ENCODE peak calls at places on chromosomes 1 and 21, in seven cellular contexts. N, G, I, D, B, J and V are unnamed samples.

GRCh38 chr1:32759521-32759980 is 57.0 kb upstream of the SYNC start:
- DNase-seq in N (peak; percentile 58), G (no peak), I (no peak), D (no peak), B (no peak), J (peak; percentile 86), V (no peak)

GRCh38 chr21:25910809-25911208 is 176.0 kb downstream of the GABPA start:
- DNase-seq in N (no peak), G (no peak), I (no peak), D (no peak), B (no peak), J (no peak), V (no peak)

GRCh38 chr1:22677861-22678521 is 25.0 kb downstream of the C1QB start:
- DNase-seq in N (no peak), G (no peak), I (no peak), D (no peak), B (no peak), J (no peak), V (no peak)

GRCh38 chr1:157035121-157035520 is 10.4 kb downstream of the ARHGEF11 start:
- DNase-seq in N (no peak), G (no peak), I (no peak), D (no peak), B (no peak), J (no peak), V (no peak)

GRCh38 chr1:84737572-84737971 is 47.3 kb upstream of the SSX2IP start:
- DNase-seq in N (no peak), G (no peak), I (no peak), D (no peak), B (no peak), J (no peak), V (no peak)

GRCh38 chr1:47522890-47523811 is 85.3 kb downstream of the FOXD2 start:
- DNase-seq in N (no peak), G (no peak), I (no peak), D (no peak), B (no peak), J (no peak), V (no peak)

GRCh38 chr1:45508295-45509151 is 8.4 kb downstream of the MMACHC start:
- DNase-seq in N (no peak), G (peak; percentile 39), I (no peak), D (no peak), B (no peak), J (no peak), V (no peak)

GRCh38 chr1:202501281-202501680 is 152.8 kb downstream of the PPP1R12B start:
- DNase-seq in N (no peak), G (peak; percentile 16), I (no peak), D (peak; percentile 49), B (peak; percentile 14), J (no peak), V (peak; percentile 60)

GRCh38 chr1:65471213-65471833 is 50.9 kb downstream of the LEPR start:
- DNase-seq in N (no peak), G (no peak), I (no peak), D (no peak), B (no peak), J (no peak), V (no peak)

GRCh38 chr1:69433073-69433472 is 134.6 kb upstream of the LRRC7 start:
- DNase-seq in N (no peak), G (no peak), I (no peak), D (no peak), B (no peak), J (no peak), V (no peak)

GRCh38 chr1:19477284-19478240 is 7.8 kb downstream of the CAPZB start:
- DNase-seq in N (no peak), G (peak; percentile 69), I (no peak), D (no peak), B (no peak), J (no peak), V (no peak)

GRCh38 chr1:21904725-21905520 is 32.2 kb downstream of the HSPG2 start:
- DNase-seq in N (peak; percentile 79), G (no peak), I (peak; percentile 59), D (peak; percentile 83), B (no peak), J (peak; percentile 93), V (peak; percentile 76)

GRCh38 chr1:12063141-12064072 is at the start of gene TNFRSF8:
- DNase-seq in N (no peak), G (no peak), I (no peak), D (no peak), B (no peak), J (no peak), V (no peak)

GRCh38 chr1:6127587-6128163 is 52.4 kb downstream of the CHD5 start:
- DNase-seq in N (peak; percentile 83), G (peak; percentile 63), I (peak; percentile 83), D (peak; percentile 41), B (no peak), J (peak; percentile 37), V (peak; percentile 19)

GRCh38 chr1:89604414-89604735 is 28.5 kb upstream of the LRRC8C start:
- DNase-seq in N (no peak), G (no peak), I (no peak), D (no peak), B (no peak), J (no peak), V (no peak)

GRCh38 chr1:19096036-19096833 is 113.8 kb downstream of the UBR4 start:
- DNase-seq in N (peak; percentile 32), G (no peak), I (peak; percentile 44), D (peak; percentile 9), B (no peak), J (peak; percentile 75), V (no peak)

GRCh38 chr1:215475719-215476525 is 91.2 kb upstream of the KCTD3 start:
- DNase-seq in N (peak; percentile 21), G (no peak), I (no peak), D (peak; percentile 95), B (peak; percentile 65), J (no peak), V (peak; percentile 81)

GRCh38 chr1:30778156-30778978 is 20.8 kb upstream of the LAPTM5 start:
- DNase-seq in N (peak; percentile 92), G (no peak), I (no peak), D (peak; percentile 57), B (no peak), J (no peak), V (peak; percentile 68)

GRCh38 chr1:39866767-39867166 is 16.5 kb downstream of the TRIT1 start:
- DNase-seq in N (no peak), G (no peak), I (no peak), D (peak; percentile 73), B (no peak), J (no peak), V (peak; percentile 88)

GRCh38 chr1:156618853-156619581 is at the start of gene HAPLN2:
- DNase-seq in N (no peak), G (peak; percentile 45), I (no peak), D (no peak), B (no peak), J (no peak), V (no peak)

DNA sequence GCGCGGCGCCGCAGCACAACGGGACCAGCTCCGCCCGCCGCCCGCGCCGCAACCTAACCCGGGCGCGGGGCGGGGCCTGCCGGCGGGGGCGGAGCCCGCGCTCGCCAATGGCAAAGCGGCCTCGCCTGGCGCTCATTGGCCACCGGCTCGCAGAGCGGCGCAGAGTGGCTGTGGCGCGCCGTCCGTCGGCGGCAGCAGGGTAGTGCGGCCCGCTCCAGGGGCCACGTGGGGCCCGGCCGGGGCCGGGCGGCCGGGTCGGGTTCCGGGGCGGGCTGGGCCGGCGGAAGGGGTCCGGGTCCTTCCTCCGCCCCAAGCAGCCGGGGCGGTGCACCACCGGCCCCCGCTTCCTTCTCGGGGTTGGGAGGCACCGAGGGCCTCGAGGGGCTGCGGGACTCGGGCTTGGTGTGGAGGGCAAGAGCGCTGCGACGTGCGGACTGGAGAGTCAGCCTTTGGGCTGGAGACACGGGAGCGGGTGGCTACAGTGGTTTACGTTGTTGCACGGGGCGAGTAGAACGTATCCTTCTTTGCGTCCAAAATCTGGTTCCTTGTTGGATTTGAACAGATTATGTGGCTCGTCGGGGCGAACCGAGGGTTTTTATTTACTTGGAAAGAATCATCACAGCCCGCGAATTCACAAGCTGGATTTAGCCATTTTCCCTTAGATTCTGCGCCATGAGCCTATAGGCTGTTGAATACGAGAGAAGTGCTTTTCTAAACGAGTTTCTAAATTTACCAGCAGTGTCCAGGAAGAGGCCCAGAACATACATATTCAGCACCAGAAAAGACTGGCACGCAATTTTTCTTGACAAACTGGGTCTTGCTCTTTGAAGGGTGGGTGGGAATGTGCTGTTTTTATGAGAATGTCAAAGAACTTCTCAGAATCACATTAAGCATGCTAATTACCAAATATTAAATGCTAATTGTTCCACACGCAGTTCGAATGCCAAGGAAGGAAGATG is at the start of gene SRM:
- DNase-seq in N (peak; percentile 89), G (peak; percentile 95), I (peak; percentile 93), D (peak; percentile 85), B (peak; percentile 70), J (peak; percentile 89), V (peak; percentile 84)
- TF ChIP-seq CTCF in N (no peak), G (no peak), I (peak; percentile 53), D (peak; percentile 25), B (peak; percentile 21), J (no peak), V (peak; percentile 73)

DNA sequence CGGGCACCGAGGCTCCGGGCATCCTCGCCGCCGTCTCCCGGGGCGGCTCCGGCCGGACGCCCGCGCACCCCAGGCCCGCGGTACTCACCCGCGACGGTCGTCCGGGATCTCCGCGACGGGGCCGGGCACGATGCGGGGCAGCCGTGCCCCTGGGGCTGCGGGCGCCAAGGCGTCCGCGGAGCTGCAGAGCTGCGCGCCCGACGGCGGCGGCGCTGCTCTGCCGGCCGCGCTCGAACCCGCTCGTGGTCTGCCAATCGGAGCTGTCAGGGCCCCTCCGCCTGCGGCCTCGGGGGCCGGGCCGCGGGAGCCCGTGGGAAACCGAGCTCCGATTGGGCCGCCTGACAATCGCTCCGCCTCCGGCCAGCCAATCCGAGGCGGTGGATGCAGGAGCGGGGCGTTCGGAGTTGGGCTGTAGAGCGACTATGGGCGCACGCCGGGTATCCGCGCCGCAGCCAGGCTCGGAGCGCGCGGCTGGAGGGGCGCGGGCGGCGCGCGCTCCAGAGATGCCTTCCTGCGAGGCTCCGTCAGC is 100.6 kb upstream of the SOD1 start:
- DNase-seq in N (peak; percentile 71), G (peak; percentile 97), I (peak; percentile 86), D (peak; percentile 55), B (peak; percentile 11), J (peak; percentile 78), V (no peak)
- TF ChIP-seq CTCF in N (no peak), G (peak; percentile 50), I (no peak), D (no peak), B (no peak), J (no peak), V (no peak)

DNA sequence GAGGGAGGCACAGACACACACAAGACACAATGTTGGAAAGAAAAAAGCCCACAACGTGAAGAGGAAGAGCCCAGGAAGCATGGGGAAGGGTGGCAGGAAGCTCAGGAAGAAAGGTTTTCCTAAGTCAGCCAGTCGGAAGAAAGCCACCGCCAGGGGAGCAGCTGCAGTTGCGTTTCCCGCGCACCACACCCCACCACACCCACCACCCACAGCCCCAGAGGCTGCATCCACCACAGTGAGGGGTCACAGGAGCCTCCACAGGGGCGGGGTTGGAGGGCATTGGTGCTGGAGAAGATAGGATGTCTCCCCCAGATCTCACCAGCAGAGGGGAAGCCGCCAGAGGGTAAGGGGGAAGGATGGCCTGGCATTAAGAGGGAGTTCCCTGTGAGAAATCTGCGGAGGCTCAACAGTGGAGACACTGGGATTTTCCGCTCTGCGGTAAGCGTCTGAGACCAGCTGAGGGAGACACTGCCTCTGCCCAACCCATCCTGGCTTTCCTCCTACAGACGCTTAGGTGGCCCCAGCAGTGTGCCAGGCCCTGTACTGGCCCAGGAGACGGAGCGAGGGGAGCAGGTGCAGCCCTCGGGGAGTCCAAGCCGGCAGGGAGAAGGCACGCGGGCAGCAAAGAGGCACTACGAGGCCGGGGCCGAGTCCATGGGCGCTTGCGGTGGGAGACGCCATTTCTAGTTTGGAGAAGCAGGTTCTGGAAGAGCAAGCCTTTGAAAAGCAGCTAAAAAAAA is 19.8 kb downstream of the PGLYRP3 start:
- DNase-seq in N (no peak), G (no peak), I (no peak), D (no peak), B (no peak), J (no peak), V (no peak)
- TF ChIP-seq CTCF in N (no peak), G (no peak), I (no peak), D (no peak), B (no peak), J (no peak), V (no peak)

GRCh38 chr1:10530281-10530740 is 55.6 kb downstream of the PEX14 start:
- DNase-seq in N (peak; percentile 67), G (no peak), I (peak; percentile 40), D (peak; percentile 29), B (no peak), J (peak; percentile 78), V (no peak)
- TF ChIP-seq CTCF in N (peak; percentile 82), G (peak; percentile 14), I (peak; percentile 52), D (peak; percentile 40), B (no peak), J (peak; percentile 72), V (peak; percentile 29)